ENCODE peak calls at places on chromosomes 6 and 20, in four cellular contexts. One of them, this sample, is unnamed.

GRCh38 chr6:26199057-26199772 is 112.0 kb downstream of the HFE start:
- DNase-seq in H1: peak
- DNase-seq in GM12878: peak
- DNase-seq in SK-N-SH: peak
- DNase-seq in this sample: peak

GRCh38 chr6:42428326-42429041 is 23.2 kb downstream of the TRERF1 start:
- DNase-seq in H1: peak
- DNase-seq in GM12878: no peak
- DNase-seq in SK-N-SH: peak
- DNase-seq in this sample: no peak

GRCh38 chr6:83474309-83474708 is 38.0 kb upstream of the PRSS35 start:
- DNase-seq in H1: no peak
- DNase-seq in GM12878: no peak
- DNase-seq in SK-N-SH: no peak
- DNase-seq in this sample: no peak

GRCh38 chr20:7470912-7471311 is 469.3 kb downstream of the HAO1 start:
- DNase-seq in H1: no peak
- DNase-seq in GM12878: no peak
- DNase-seq in SK-N-SH: no peak
- DNase-seq in this sample: no peak

GRCh38 chr6:146423450-146423849 is 120.2 kb upstream of the RAB32 start:
- DNase-seq in H1: no peak
- DNase-seq in GM12878: no peak
- DNase-seq in SK-N-SH: no peak
- DNase-seq in this sample: no peak

GRCh38 chr20:3808141-3808479 is 12.0 kb downstream of the CDC25B start:
- DNase-seq in H1: no peak
- DNase-seq in GM12878: no peak
- DNase-seq in SK-N-SH: no peak
- DNase-seq in this sample: peak

GRCh38 chr6:53103993-53104675 is 38.9 kb downstream of the FBXO9 start:
- DNase-seq in H1: no peak
- DNase-seq in GM12878: no peak
- DNase-seq in SK-N-SH: no peak
- DNase-seq in this sample: peak

GRCh38 chr6:41636803-41637178 is 1.5 kb upstream of the MDFI start:
- DNase-seq in H1: peak
- DNase-seq in GM12878: no peak
- DNase-seq in SK-N-SH: no peak
- DNase-seq in this sample: no peak

GRCh38 chr6:142406131-142406530 is 104.3 kb downstream of the ADGRG6 start:
- DNase-seq in H1: no peak
- DNase-seq in GM12878: no peak
- DNase-seq in SK-N-SH: no peak
- DNase-seq in this sample: peak

GRCh38 chr6:8219352-8219943 is 117.1 kb upstream of the EEF1E1 start:
- DNase-seq in H1: peak
- DNase-seq in GM12878: no peak
- DNase-seq in SK-N-SH: peak
- DNase-seq in this sample: peak

GRCh38 chr6:155352812-155353211 is 38.5 kb upstream of the TFB1M start:
- DNase-seq in H1: no peak
- DNase-seq in GM12878: no peak
- DNase-seq in SK-N-SH: no peak
- DNase-seq in this sample: no peak

GRCh38 chr20:38825901-38826625 is 20.6 kb downstream of the PPP1R16B start:
- DNase-seq in H1: no peak
- DNase-seq in GM12878: no peak
- DNase-seq in SK-N-SH: no peak
- DNase-seq in this sample: peak

GRCh38 chr6:52013035-52013434 is 74.4 kb downstream of the PKHD1 start:
- DNase-seq in H1: no peak
- DNase-seq in GM12878: no peak
- DNase-seq in SK-N-SH: no peak
- DNase-seq in this sample: no peak

GRCh38 chr6:81614292-81614691 is 138.2 kb downstream of the TENT5A start:
- DNase-seq in H1: no peak
- DNase-seq in GM12878: no peak
- DNase-seq in SK-N-SH: no peak
- DNase-seq in this sample: peak

GRCh38 chr6:63582579-63583231 is 10.4 kb downstream of the LOC128125822 start:
- DNase-seq in H1: no peak
- DNase-seq in GM12878: no peak
- DNase-seq in SK-N-SH: no peak
- DNase-seq in this sample: no peak

GRCh38 chr6:34589633-34590139 is 33.6 kb upstream of the SPDEF start:
- DNase-seq in H1: no peak
- DNase-seq in GM12878: no peak
- DNase-seq in SK-N-SH: no peak
- DNase-seq in this sample: no peak

GRCh38 chr20:63642518-63643247 is 10.5 kb downstream of the STMN3 start:
- DNase-seq in H1: peak
- DNase-seq in GM12878: no peak
- DNase-seq in SK-N-SH: no peak
- DNase-seq in this sample: no peak

GRCh38 chr6:133340557-133340956 is 99.4 kb downstream of the EYA4 start:
- DNase-seq in H1: no peak
- DNase-seq in GM12878: no peak
- DNase-seq in SK-N-SH: peak
- DNase-seq in this sample: no peak

GRCh38 chr20:19015326-19015725 is 197.1 kb upstream of the SLC24A3 start:
- DNase-seq in H1: peak
- DNase-seq in GM12878: no peak
- DNase-seq in SK-N-SH: no peak
- DNase-seq in this sample: no peak

GRCh38 chr20:2394411-2395055 is 13.8 kb downstream of the TGM6 start:
- DNase-seq in H1: no peak
- DNase-seq in GM12878: no peak
- DNase-seq in SK-N-SH: no peak
- DNase-seq in this sample: no peak

GRCh38 chr20:23062632-23063031 is 13.2 kb upstream of the THBD start:
- DNase-seq in H1: no peak
- DNase-seq in GM12878: no peak
- DNase-seq in SK-N-SH: no peak
- DNase-seq in this sample: no peak

GRCh38 chr6:148835920-148836441 is 89.2 kb downstream of the UST start:
- DNase-seq in H1: no peak
- DNase-seq in GM12878: no peak
- DNase-seq in SK-N-SH: no peak
- DNase-seq in this sample: no peak

GRCh38 chr6:74925683-74926082 is 280.2 kb downstream of the COL12A1 start:
- DNase-seq in H1: no peak
- DNase-seq in GM12878: no peak
- DNase-seq in SK-N-SH: no peak
- DNase-seq in this sample: no peak

GRCh38 chr20:38165089-38165965 is at the start of gene TGM2:
- DNase-seq in H1: peak
- DNase-seq in GM12878: peak
- DNase-seq in SK-N-SH: peak
- DNase-seq in this sample: peak

GRCh38 chr6:26342106-26342999 is 22.6 kb upstream of the BTN3A2 start:
- DNase-seq in H1: no peak
- DNase-seq in GM12878: no peak
- DNase-seq in SK-N-SH: no peak
- DNase-seq in this sample: no peak

GRCh38 chr6:54427396-54427910 is 119.2 kb downstream of the TINAG start:
- DNase-seq in H1: no peak
- DNase-seq in GM12878: no peak
- DNase-seq in SK-N-SH: no peak
- DNase-seq in this sample: no peak

GRCh38 chr6:98657764-98658163 is 176.6 kb upstream of the POU3F2 start:
- DNase-seq in H1: no peak
- DNase-seq in GM12878: no peak
- DNase-seq in SK-N-SH: no peak
- DNase-seq in this sample: peak

GRCh38 chr6:36973647-36974046 is 12.3 kb downstream of the MTCH1 start:
- DNase-seq in H1: no peak
- DNase-seq in GM12878: no peak
- DNase-seq in SK-N-SH: no peak
- DNase-seq in this sample: no peak

GRCh38 chr6:24689964-24690363 is 23.1 kb downstream of the ACOT13 start:
- DNase-seq in H1: no peak
- DNase-seq in GM12878: no peak
- DNase-seq in SK-N-SH: no peak
- DNase-seq in this sample: no peak

GRCh38 chr20:50140339-50140859 is 13.1 kb downstream of the PEDS1 start:
- DNase-seq in H1: no peak
- DNase-seq in GM12878: no peak
- DNase-seq in SK-N-SH: no peak
- DNase-seq in this sample: no peak

GRCh38 chr20:50136822-50137599 is 16.5 kb downstream of the PEDS1 start:
- DNase-seq in H1: no peak
- DNase-seq in GM12878: no peak
- DNase-seq in SK-N-SH: no peak
- DNase-seq in this sample: no peak

GRCh38 chr20:50141018-50141675 is 12.4 kb downstream of the PEDS1 start:
- DNase-seq in H1: no peak
- DNase-seq in GM12878: no peak
- DNase-seq in SK-N-SH: no peak
- DNase-seq in this sample: no peak

GRCh38 chr20:50138120-50138478 is 15.4 kb downstream of the PEDS1 start:
- DNase-seq in H1: no peak
- DNase-seq in GM12878: no peak
- DNase-seq in SK-N-SH: no peak
- DNase-seq in this sample: no peak

DNA sequence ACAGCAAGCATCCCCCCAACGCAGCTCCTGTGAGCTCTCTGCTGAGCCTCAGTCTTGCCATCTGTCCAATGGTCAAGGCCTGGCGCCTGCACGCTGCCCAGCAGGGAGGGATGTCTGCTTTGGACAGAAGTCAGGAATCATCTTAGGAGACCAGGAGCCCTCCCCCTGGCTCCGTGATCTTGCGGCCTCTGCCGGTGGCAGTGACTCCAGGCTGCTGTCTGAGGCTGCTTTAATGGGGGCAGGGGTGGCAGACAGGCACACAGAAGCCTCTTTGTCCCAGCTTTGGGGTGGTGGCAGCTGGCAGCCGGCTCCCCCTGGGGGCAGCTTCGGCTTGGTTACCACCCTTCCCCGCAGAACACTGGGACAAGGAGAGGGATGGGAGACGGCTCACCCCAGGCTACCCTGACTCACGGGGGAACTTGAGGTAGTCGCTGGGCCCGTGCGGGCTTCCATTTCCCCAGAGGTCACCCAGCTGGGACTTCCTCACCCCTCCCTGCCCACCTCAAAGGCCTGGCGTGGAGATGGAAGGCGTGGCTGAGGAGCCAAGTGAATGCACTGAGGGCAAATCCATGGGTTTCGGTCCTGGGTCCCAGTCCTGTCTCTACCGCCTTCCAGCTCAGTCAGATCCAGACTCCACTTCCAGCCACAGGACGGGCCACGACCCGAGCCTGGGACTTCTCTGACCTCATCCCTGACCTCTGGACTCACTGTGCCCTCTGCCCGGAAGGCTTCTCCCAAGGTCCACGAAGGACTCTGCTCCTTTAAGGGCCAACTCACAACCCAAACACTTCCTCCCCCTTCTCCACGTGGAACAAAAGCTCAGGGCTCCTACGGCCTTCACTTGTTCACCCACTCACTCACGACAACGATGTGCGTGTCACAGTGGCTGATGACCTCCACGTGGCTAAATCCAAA is 14.8 kb downstream of the PEDS1 start:
- DNase-seq in H1: no peak
- DNase-seq in GM12878: no peak
- DNase-seq in SK-N-SH: no peak
- DNase-seq in this sample: peak
- TF ChIP-seq TCF12 in H1: no peak
- TF ChIP-seq TCF12 in GM12878: no peak
- TF ChIP-seq TCF12 in SK-N-SH: no peak
- TF ChIP-seq TCF12 in this sample: no peak

GRCh38 chr6:126826315-126826714 is 292.2 kb upstream of the RSPO3 start:
- DNase-seq in H1: no peak
- DNase-seq in GM12878: no peak
- DNase-seq in SK-N-SH: no peak
- DNase-seq in this sample: no peak
- TF ChIP-seq TCF12 in H1: no peak
- TF ChIP-seq TCF12 in GM12878: no peak
- TF ChIP-seq TCF12 in SK-N-SH: no peak
- TF ChIP-seq TCF12 in this sample: no peak

GRCh38 chr6:10968776-10969175 is 75.3 kb downstream of the ELOVL2 start:
- DNase-seq in H1: no peak
- DNase-seq in GM12878: no peak
- DNase-seq in SK-N-SH: no peak
- DNase-seq in this sample: no peak
- TF ChIP-seq TCF12 in H1: no peak
- TF ChIP-seq TCF12 in GM12878: no peak
- TF ChIP-seq TCF12 in SK-N-SH: no peak
- TF ChIP-seq TCF12 in this sample: no peak

GRCh38 chr6:45075246-45075645 is 252.9 kb upstream of the RUNX2 start:
- DNase-seq in H1: no peak
- DNase-seq in GM12878: no peak
- DNase-seq in SK-N-SH: no peak
- DNase-seq in this sample: no peak
- TF ChIP-seq TCF12 in H1: no peak
- TF ChIP-seq TCF12 in GM12878: no peak
- TF ChIP-seq TCF12 in SK-N-SH: peak
- TF ChIP-seq TCF12 in this sample: no peak

DNA sequence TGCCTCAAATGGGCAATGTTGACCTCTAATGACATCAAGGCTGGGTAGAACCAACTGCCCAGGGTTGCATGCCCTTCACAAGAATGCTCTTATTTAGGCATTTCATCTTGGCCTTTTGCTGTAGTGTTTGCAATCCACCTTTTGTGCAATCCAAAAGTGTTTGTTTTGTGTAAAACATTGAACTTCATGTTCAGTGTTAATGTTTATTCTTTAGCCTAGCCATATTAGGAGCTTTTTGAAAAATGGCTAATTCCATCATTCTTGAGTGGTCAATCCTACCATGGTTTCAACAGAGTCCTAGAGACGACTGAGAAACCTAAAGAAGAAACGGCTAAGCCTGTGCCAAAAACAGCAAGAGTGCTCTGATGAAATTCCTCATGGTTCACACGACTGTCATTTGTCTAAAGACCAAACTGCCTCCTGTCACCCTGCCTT is 279.6 kb upstream of the PRDM1 start:
- DNase-seq in H1: no peak
- DNase-seq in GM12878: no peak
- DNase-seq in SK-N-SH: no peak
- DNase-seq in this sample: no peak
- TF ChIP-seq TCF12 in H1: no peak
- TF ChIP-seq TCF12 in GM12878: no peak
- TF ChIP-seq TCF12 in SK-N-SH: no peak
- TF ChIP-seq TCF12 in this sample: no peak

DNA sequence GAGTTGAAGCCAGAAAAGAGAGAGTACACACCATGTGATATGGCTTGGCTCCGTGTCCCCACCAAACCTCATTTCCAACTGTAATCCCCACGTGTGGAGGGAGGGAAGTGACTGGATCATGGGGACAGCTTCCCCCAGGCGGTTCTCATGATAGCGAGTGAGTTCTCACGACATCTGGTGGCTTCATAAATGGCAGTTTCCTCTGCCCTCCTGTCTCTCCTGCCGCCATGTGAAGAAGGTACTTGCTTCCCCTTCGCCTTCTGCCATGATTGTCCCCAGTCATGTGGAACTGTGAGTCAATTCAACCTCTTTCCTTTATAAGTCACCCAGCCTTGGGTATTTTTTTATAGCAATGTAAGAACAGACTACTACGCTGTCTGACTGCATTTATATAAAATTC is 40.3 kb downstream of the TAF4 start:
- DNase-seq in H1: no peak
- DNase-seq in GM12878: no peak
- DNase-seq in SK-N-SH: no peak
- DNase-seq in this sample: no peak
- TF ChIP-seq TCF12 in H1: no peak
- TF ChIP-seq TCF12 in GM12878: no peak
- TF ChIP-seq TCF12 in SK-N-SH: no peak
- TF ChIP-seq TCF12 in this sample: no peak

GRCh38 chr6:126170875-126171489 is 168.9 kb upstream of the CENPW start:
- DNase-seq in H1: no peak
- DNase-seq in GM12878: peak
- DNase-seq in SK-N-SH: peak
- DNase-seq in this sample: peak
- TF ChIP-seq TCF12 in H1: no peak
- TF ChIP-seq TCF12 in GM12878: no peak
- TF ChIP-seq TCF12 in SK-N-SH: no peak
- TF ChIP-seq TCF12 in this sample: no peak